ENCODE peak calls at places on chromosomes 2 and 18, in seven cellular contexts. One of them, this sample, is unnamed.

GRCh38 chr18:59008302-59008974 is 131.2 kb upstream of the SEC11C start:
- DNase-seq in neuronal stem cell: no peak
- DNase-seq in H1: peak
- DNase-seq in mesendoderm: peak
- DNase-seq in mesenchymal stem cell: peak
- DNase-seq in H9: peak
- DNase-seq in trophoblast cell: peak
- DNase-seq in this sample: peak

GRCh38 chr2:81412681-81413080 is 1108.1 kb upstream of the LRRTM1 start:
- DNase-seq in mesendoderm: no peak
- DNase-seq in H1: no peak
- DNase-seq in H9: no peak
- DNase-seq in neuronal stem cell: no peak
- DNase-seq in trophoblast cell: no peak
- DNase-seq in mesenchymal stem cell: no peak
- DNase-seq in this sample: no peak

GRCh38 chr2:233098615-233099014 is 38.5 kb downstream of the INPP5D start:
- DNase-seq in mesenchymal stem cell: no peak
- DNase-seq in H9: peak
- DNase-seq in H1: no peak
- DNase-seq in trophoblast cell: peak
- DNase-seq in neuronal stem cell: no peak
- DNase-seq in mesendoderm: peak
- DNase-seq in this sample: peak

GRCh38 chr2:144086965-144087364 is 433.0 kb downstream of the ZEB2 start:
- DNase-seq in mesendoderm: no peak
- DNase-seq in neuronal stem cell: no peak
- DNase-seq in trophoblast cell: no peak
- DNase-seq in H9: no peak
- DNase-seq in H1: no peak
- DNase-seq in mesenchymal stem cell: no peak
- DNase-seq in this sample: peak

GRCh38 chr2:235561450-235561849 is 67.6 kb downstream of the AGAP1 start:
- DNase-seq in H9: no peak
- DNase-seq in mesenchymal stem cell: no peak
- DNase-seq in trophoblast cell: no peak
- DNase-seq in neuronal stem cell: no peak
- DNase-seq in mesendoderm: no peak
- DNase-seq in H1: no peak
- DNase-seq in this sample: no peak

GRCh38 chr18:59993560-59993959 is 93.8 kb downstream of the PMAIP1 start:
- DNase-seq in H9: no peak
- DNase-seq in mesendoderm: no peak
- DNase-seq in mesenchymal stem cell: no peak
- DNase-seq in H1: no peak
- DNase-seq in neuronal stem cell: no peak
- DNase-seq in trophoblast cell: no peak
- DNase-seq in this sample: no peak

GRCh38 chr18:74514860-74515495 is 18.8 kb downstream of the CNDP2 start:
- DNase-seq in mesendoderm: no peak
- DNase-seq in trophoblast cell: no peak
- DNase-seq in H9: peak
- DNase-seq in mesenchymal stem cell: no peak
- DNase-seq in H1: no peak
- DNase-seq in neuronal stem cell: no peak
- DNase-seq in this sample: no peak

GRCh38 chr2:134206573-134206972 is 47.3 kb upstream of the MGAT5 start:
- DNase-seq in H1: no peak
- DNase-seq in mesendoderm: peak
- DNase-seq in trophoblast cell: no peak
- DNase-seq in H9: no peak
- DNase-seq in mesenchymal stem cell: peak
- DNase-seq in neuronal stem cell: no peak
- DNase-seq in this sample: peak

GRCh38 chr2:129441610-129442009 is 537.9 kb upstream of the RAB6C start:
- DNase-seq in mesenchymal stem cell: no peak
- DNase-seq in trophoblast cell: no peak
- DNase-seq in H9: no peak
- DNase-seq in mesendoderm: no peak
- DNase-seq in neuronal stem cell: no peak
- DNase-seq in H1: no peak
- DNase-seq in this sample: no peak

GRCh38 chr2:88342749-88343148 is 109.7 kb downstream of the FOXI3 start:
- DNase-seq in trophoblast cell: no peak
- DNase-seq in neuronal stem cell: no peak
- DNase-seq in H1: no peak
- DNase-seq in H9: no peak
- DNase-seq in mesendoderm: no peak
- DNase-seq in mesenchymal stem cell: no peak
- DNase-seq in this sample: no peak

GRCh38 chr2:167264380-167264779 is 376.1 kb downstream of the XIRP2 start:
- DNase-seq in H1: no peak
- DNase-seq in mesenchymal stem cell: peak
- DNase-seq in trophoblast cell: no peak
- DNase-seq in neuronal stem cell: no peak
- DNase-seq in H9: peak
- DNase-seq in mesendoderm: peak
- DNase-seq in this sample: no peak

GRCh38 chr2:88080545-88080944 is 12.9 kb downstream of the SMYD1 start:
- DNase-seq in H9: no peak
- DNase-seq in trophoblast cell: peak
- DNase-seq in neuronal stem cell: no peak
- DNase-seq in mesendoderm: no peak
- DNase-seq in H1: no peak
- DNase-seq in mesenchymal stem cell: no peak
- DNase-seq in this sample: no peak

GRCh38 chr2:220064282-220065042 is 437.0 kb downstream of the SLC4A3 start:
- DNase-seq in mesenchymal stem cell: no peak
- DNase-seq in H1: no peak
- DNase-seq in mesendoderm: no peak
- DNase-seq in neuronal stem cell: no peak
- DNase-seq in trophoblast cell: no peak
- DNase-seq in H9: no peak
- DNase-seq in this sample: no peak

GRCh38 chr2:119196301-119197124 is 27.1 kb upstream of the STEAP3 start:
- DNase-seq in H9: peak
- DNase-seq in mesenchymal stem cell: no peak
- DNase-seq in trophoblast cell: peak
- DNase-seq in mesendoderm: peak
- DNase-seq in neuronal stem cell: no peak
- DNase-seq in H1: no peak
- DNase-seq in this sample: no peak

GRCh38 chr2:3659447-3660432 is 1.7 kb downstream of the ALLC start:
- DNase-seq in mesendoderm: peak
- DNase-seq in trophoblast cell: no peak
- DNase-seq in H1: no peak
- DNase-seq in H9: no peak
- DNase-seq in neuronal stem cell: no peak
- DNase-seq in mesenchymal stem cell: peak
- DNase-seq in this sample: peak

GRCh38 chr2:160281213-160281612 is 81.1 kb upstream of the ITGB6 start:
- DNase-seq in H9: no peak
- DNase-seq in mesendoderm: no peak
- DNase-seq in trophoblast cell: no peak
- DNase-seq in neuronal stem cell: no peak
- DNase-seq in H1: no peak
- DNase-seq in mesenchymal stem cell: no peak
- DNase-seq in this sample: no peak
- H4K8ac ChIP-seq in H9: no peak
- H4K8ac ChIP-seq in mesendoderm: no peak
- H4K8ac ChIP-seq in trophoblast cell: no peak
- H4K8ac ChIP-seq in neuronal stem cell: no peak
- H4K8ac ChIP-seq in H1: no peak
- H4K8ac ChIP-seq in mesenchymal stem cell: no peak
- H4K8ac ChIP-seq in this sample: no peak

GRCh38 chr2:2291500-2292260 is 39.4 kb downstream of the MYT1L start:
- DNase-seq in neuronal stem cell: peak
- DNase-seq in trophoblast cell: no peak
- DNase-seq in mesendoderm: peak
- DNase-seq in mesenchymal stem cell: no peak
- DNase-seq in H1: peak
- DNase-seq in H9: peak
- DNase-seq in this sample: no peak

GRCh38 chr2:2292381-2292780 is 38.7 kb downstream of the MYT1L start:
- DNase-seq in neuronal stem cell: no peak
- DNase-seq in mesendoderm: no peak
- DNase-seq in mesenchymal stem cell: no peak
- DNase-seq in H1: no peak
- DNase-seq in H9: no peak
- DNase-seq in trophoblast cell: no peak
- DNase-seq in this sample: no peak

GRCh38 chr2:2286592-2286991 is 44.5 kb downstream of the MYT1L start:
- DNase-seq in trophoblast cell: no peak
- DNase-seq in H1: no peak
- DNase-seq in neuronal stem cell: no peak
- DNase-seq in mesenchymal stem cell: no peak
- DNase-seq in mesendoderm: no peak
- DNase-seq in H9: no peak
- DNase-seq in this sample: no peak
- H4K8ac ChIP-seq in trophoblast cell: no peak
- H4K8ac ChIP-seq in H1: no peak
- H4K8ac ChIP-seq in neuronal stem cell: no peak
- H4K8ac ChIP-seq in mesenchymal stem cell: no peak
- H4K8ac ChIP-seq in mesendoderm: no peak
- H4K8ac ChIP-seq in H9: no peak
- H4K8ac ChIP-seq in this sample: no peak

GRCh38 chr18:49638891-49639557 is 77.2 kb downstream of the LIPG start:
- DNase-seq in trophoblast cell: no peak
- DNase-seq in H9: no peak
- DNase-seq in mesendoderm: no peak
- DNase-seq in mesenchymal stem cell: no peak
- DNase-seq in H1: no peak
- DNase-seq in neuronal stem cell: no peak
- DNase-seq in this sample: no peak
- H4K8ac ChIP-seq in trophoblast cell: no peak
- H4K8ac ChIP-seq in H9: no peak
- H4K8ac ChIP-seq in mesendoderm: no peak
- H4K8ac ChIP-seq in mesenchymal stem cell: no peak
- H4K8ac ChIP-seq in H1: no peak
- H4K8ac ChIP-seq in neuronal stem cell: no peak
- H4K8ac ChIP-seq in this sample: no peak

DNA sequence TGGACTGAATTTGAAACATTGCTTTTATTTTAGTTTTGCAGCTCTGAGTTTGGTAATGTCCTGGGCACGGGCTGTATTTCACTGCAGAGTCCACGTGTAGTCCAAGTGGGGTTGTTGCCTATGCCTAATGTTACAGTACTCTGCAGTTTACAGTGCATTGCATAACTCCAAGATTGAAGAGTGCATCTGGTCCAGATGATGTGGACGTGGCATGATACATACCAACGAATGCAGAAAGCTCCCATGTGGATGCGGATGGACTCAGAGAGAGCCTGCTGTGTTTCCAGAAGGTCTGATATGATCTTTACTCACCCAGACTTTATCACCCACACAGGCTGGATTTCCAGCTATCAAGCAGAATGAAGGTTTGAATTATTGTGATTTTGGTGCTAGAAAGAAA is 44.4 kb upstream of the CCDC68 start:
- DNase-seq in neuronal stem cell: no peak
- DNase-seq in mesendoderm: no peak
- DNase-seq in mesenchymal stem cell: no peak
- DNase-seq in H1: no peak
- DNase-seq in trophoblast cell: peak
- DNase-seq in H9: no peak
- DNase-seq in this sample: no peak
- H4K8ac ChIP-seq in neuronal stem cell: no peak
- H4K8ac ChIP-seq in mesendoderm: no peak
- H4K8ac ChIP-seq in mesenchymal stem cell: no peak
- H4K8ac ChIP-seq in H1: no peak
- H4K8ac ChIP-seq in trophoblast cell: no peak
- H4K8ac ChIP-seq in H9: no peak
- H4K8ac ChIP-seq in this sample: no peak

GRCh38 chr2:100627653-100628300 is 65.0 kb downstream of the PDCL3 start:
- DNase-seq in H9: no peak
- DNase-seq in H1: no peak
- DNase-seq in mesenchymal stem cell: no peak
- DNase-seq in mesendoderm: no peak
- DNase-seq in neuronal stem cell: no peak
- DNase-seq in trophoblast cell: no peak
- DNase-seq in this sample: no peak
- H4K8ac ChIP-seq in H9: no peak
- H4K8ac ChIP-seq in H1: no peak
- H4K8ac ChIP-seq in mesenchymal stem cell: no peak
- H4K8ac ChIP-seq in mesendoderm: no peak
- H4K8ac ChIP-seq in neuronal stem cell: no peak
- H4K8ac ChIP-seq in trophoblast cell: no peak
- H4K8ac ChIP-seq in this sample: no peak

GRCh38 chr2:131367352-131367751 is 3.4 kb upstream of the RAB6D start:
- DNase-seq in mesenchymal stem cell: no peak
- DNase-seq in mesendoderm: no peak
- DNase-seq in neuronal stem cell: no peak
- DNase-seq in trophoblast cell: no peak
- DNase-seq in H1: no peak
- DNase-seq in H9: no peak
- DNase-seq in this sample: no peak

GRCh38 chr2:131365452-131365851 is 1.5 kb upstream of the RAB6D start:
- DNase-seq in H1: no peak
- DNase-seq in mesenchymal stem cell: no peak
- DNase-seq in neuronal stem cell: no peak
- DNase-seq in mesendoderm: no peak
- DNase-seq in trophoblast cell: no peak
- DNase-seq in H9: no peak
- DNase-seq in this sample: no peak

GRCh38 chr2:131369954-131370353 is 6.0 kb upstream of the RAB6D start:
- DNase-seq in H1: no peak
- DNase-seq in mesenchymal stem cell: no peak
- DNase-seq in trophoblast cell: no peak
- DNase-seq in H9: no peak
- DNase-seq in neuronal stem cell: no peak
- DNase-seq in mesendoderm: no peak
- DNase-seq in this sample: no peak

DNA sequence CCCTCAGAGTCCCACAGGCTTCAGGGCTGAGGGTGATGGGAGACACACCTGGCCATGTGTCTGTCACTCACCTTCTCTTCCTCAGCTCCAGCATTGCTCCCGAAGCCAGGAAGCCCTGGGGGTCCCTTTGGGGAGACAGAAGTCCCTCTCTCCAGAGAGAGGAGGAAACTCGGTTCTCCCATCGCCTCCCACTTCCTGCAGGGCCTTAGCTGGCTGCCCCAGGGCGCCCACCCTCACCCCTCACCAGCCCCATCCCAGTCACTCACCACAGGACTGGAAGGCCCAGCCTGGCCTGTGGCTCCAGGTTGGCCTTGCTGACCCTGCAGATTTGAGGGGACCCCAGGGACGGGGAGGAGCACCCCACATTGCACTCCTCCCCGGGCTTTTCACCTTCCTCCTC is 2.7 kb upstream of the RAB6D start:
- DNase-seq in H1: no peak
- DNase-seq in trophoblast cell: no peak
- DNase-seq in neuronal stem cell: no peak
- DNase-seq in mesendoderm: no peak
- DNase-seq in mesenchymal stem cell: no peak
- DNase-seq in H9: no peak
- DNase-seq in this sample: no peak
- H4K8ac ChIP-seq in H1: peak
- H4K8ac ChIP-seq in trophoblast cell: no peak
- H4K8ac ChIP-seq in neuronal stem cell: no peak
- H4K8ac ChIP-seq in mesendoderm: no peak
- H4K8ac ChIP-seq in mesenchymal stem cell: no peak
- H4K8ac ChIP-seq in H9: no peak
- H4K8ac ChIP-seq in this sample: no peak

This sample was measured in IMR-90.